ENCODE peak calls at places on chromosomes 2 and 18, in eight cellular contexts. T is Peyer's patch; S is PC-3; V is DND-41; O is kidney; P is neural progenitor cell; J is right cardiac atrium; N is CD4-positive, alpha-beta memory T cell. E is an unnamed sample. For H3K4me1, the result is how much of the 10 kb centered on the place peaks cover.

GRCh38 chr2:6864938-6865345 is 765 bp downstream of the CMPK2 start:
- DNase-seq in P (peak), S (no peak), N (no peak), O (peak), T (peak), V (no peak), J (peak), E (no peak)

GRCh38 chr2:78979380-78980238 is 45.9 kb upstream of the REG3G start:
- DNase-seq in N (no peak), J (peak), T (no peak), S (peak), O (no peak), P (peak), V (peak), E (peak)

GRCh38 chr2:128724547-128724946 is 405.9 kb upstream of the HS6ST1 start:
- DNase-seq in T (no peak), N (no peak), P (no peak), O (no peak), S (no peak), V (no peak), J (no peak), E (no peak)

GRCh38 chr2:212154392-212154791 is 384.2 kb downstream of the ERBB4 start:
- DNase-seq in P (no peak), S (no peak), V (no peak), N (no peak), O (no peak), J (no peak), T (no peak), E (no peak)

GRCh38 chr2:18671363-18671762 is 82.0 kb upstream of the NT5C1B start:
- DNase-seq in N (no peak), P (no peak), V (no peak), S (peak), T (no peak), J (no peak), O (no peak), E (no peak)

GRCh38 chr18:1270081-1270480 is 365.4 kb downstream of the ADCYAP1 start:
- DNase-seq in N (no peak), P (no peak), O (no peak), V (no peak), T (no peak), S (peak), J (no peak), E (no peak)

GRCh38 chr2:10022464-10022863 is 20.9 kb upstream of the KLF11 start:
- DNase-seq in S (no peak), P (no peak), T (no peak), V (no peak), J (no peak), O (peak), N (no peak), E (no peak)

GRCh38 chr2:221552282-221552681 is 19.8 kb downstream of the EPHA4 start:
- DNase-seq in T (no peak), O (no peak), P (no peak), N (no peak), J (no peak), S (no peak), V (no peak), E (no peak)

GRCh38 chr2:168649105-168649504 is 153.3 kb upstream of the NOSTRIN start:
- DNase-seq in J (peak), T (no peak), S (no peak), N (no peak), P (no peak), O (no peak), V (no peak), E (no peak)

GRCh38 chr2:200452377-200452776 is 57.5 kb downstream of the KCTD18 start:
- DNase-seq in J (no peak), N (no peak), V (no peak), P (no peak), T (no peak), O (no peak), S (no peak), E (no peak)

GRCh38 chr2:75865702-75866101 is 155.0 kb upstream of the GCFC2 start:
- DNase-seq in V (no peak), T (no peak), O (no peak), J (no peak), P (no peak), S (no peak), N (no peak), E (no peak)

GRCh38 chr2:187577310-187577709 is 23.1 kb upstream of the TFPI start:
- DNase-seq in J (no peak), S (peak), T (no peak), P (peak), O (no peak), V (no peak), N (no peak), E (no peak)

GRCh38 chr2:106960633-106961205 is 74.8 kb upstream of the ST6GAL2 start:
- DNase-seq in J (no peak), T (no peak), N (no peak), P (peak), O (no peak), V (no peak), S (no peak), E (peak)

GRCh38 chr2:232865165-232865564 is 4.9 kb upstream of the SNORC start:
- DNase-seq in O (no peak), T (no peak), S (no peak), N (no peak), V (no peak), J (no peak), P (no peak), E (no peak)

GRCh38 chr2:205903549-205904129 is 182.3 kb downstream of the INO80D start:
- DNase-seq in N (no peak), V (peak), T (peak), P (peak), O (no peak), S (peak), J (no peak), E (no peak)

GRCh38 chr2:65292095-65292378 is 64.4 kb downstream of the ACTR2 start:
- DNase-seq in P (no peak), V (no peak), S (no peak), N (no peak), J (no peak), T (no peak), O (no peak), E (no peak)

GRCh38 chr2:236334122-236334876 is 70.1 kb upstream of the ASB18 start:
- DNase-seq in P (no peak), N (no peak), V (no peak), J (peak), T (no peak), S (no peak), O (peak), E (no peak)

GRCh38 chr2:100292022-100292580 is 30.2 kb downstream of the LONRF2 start:
- DNase-seq in V (peak), J (no peak), T (no peak), P (peak), O (no peak), N (peak), S (peak), E (peak)

GRCh38 chr2:139217641-139218040 is 437.5 kb upstream of the NXPH2 start:
- DNase-seq in V (no peak), N (no peak), T (no peak), O (no peak), S (no peak), J (no peak), P (no peak), E (no peak)

GRCh38 chr18:59928201-59928600 is 28.4 kb downstream of the PMAIP1 start:
- DNase-seq in T (no peak), N (no peak), J (no peak), S (no peak), P (no peak), O (no peak), V (no peak), E (no peak)

GRCh38 chr18:40882468-40882867 is 1072.6 kb upstream of the PIK3C3 start:
- DNase-seq in S (no peak), V (no peak), P (no peak), J (peak), O (peak), N (no peak), T (no peak), E (no peak)

GRCh38 chr2:170856066-170856465 is 39.4 kb downstream of the GAD1 start:
- DNase-seq in T (no peak), P (no peak), V (no peak), S (no peak), O (no peak), N (no peak), J (no peak), E (no peak)

DNA sequence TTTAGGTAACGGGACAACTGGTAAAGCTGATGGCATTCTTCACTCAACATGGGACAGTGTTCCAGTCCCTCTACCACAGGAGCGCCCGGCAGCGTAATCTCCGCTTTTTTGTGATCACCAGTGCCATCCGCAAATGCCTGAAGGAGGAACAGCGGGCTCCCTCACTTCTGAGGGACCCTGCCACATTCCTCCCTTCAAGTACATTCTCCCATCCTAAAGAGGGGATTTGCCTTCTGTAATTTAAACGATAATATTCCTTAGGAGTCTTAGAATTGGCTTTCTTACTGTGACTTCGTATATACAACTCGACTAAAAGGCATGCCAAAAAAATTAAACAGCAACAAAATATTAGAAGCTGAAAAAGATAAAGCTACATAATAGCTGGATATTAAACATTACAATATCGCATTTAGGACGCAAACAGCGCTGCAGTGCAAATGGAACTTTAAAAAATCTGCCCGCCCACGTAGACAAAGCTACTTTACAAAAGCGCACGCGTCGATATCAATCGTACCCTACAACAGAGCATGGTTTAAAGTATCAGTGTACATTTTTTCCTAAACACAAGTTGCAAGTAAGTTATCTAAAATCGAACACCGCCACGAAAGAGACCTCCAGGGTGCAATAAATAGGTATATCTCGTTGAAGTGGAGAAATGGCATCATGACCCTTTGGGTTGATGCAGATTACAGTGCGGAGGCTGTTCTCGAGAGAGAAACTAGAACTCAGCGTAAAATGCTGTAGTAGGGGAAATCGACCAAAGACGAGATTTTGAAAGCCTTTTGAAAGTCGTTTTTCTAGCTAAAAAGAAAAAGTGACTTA is 2.3 kb upstream of the VSNL1 start:
- DNase-seq in V (no peak), J (peak), T (no peak), O (peak), S (no peak), P (peak), N (no peak), E (no peak)
- H3K4me3 ChIP-seq in V (no peak), J (peak), T (peak), O (peak), S (no peak), P (peak), N (no peak), E (peak)

DNA sequence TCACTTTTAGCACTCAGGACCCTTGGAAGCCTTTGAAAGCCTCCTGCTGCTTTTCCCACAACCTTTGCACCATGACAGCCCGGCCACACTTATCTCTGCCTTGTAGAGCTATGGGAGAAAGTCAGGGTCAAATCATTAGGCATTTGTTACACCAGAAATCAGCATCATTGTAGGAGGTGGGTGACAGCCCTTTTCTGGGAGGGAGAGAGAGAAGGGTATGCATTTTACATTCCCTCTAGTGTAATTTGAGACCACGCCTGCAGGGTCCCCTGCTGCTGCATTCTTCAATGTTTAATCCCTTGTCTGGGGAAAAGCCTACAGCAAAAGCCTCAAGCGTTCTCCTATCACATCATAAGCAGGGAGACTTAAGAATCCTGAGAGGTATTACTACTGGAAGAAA is 766.8 kb upstream of the FAM98A start:
- DNase-seq in S (no peak), T (no peak), P (peak), J (no peak), O (no peak), N (no peak), V (no peak), E (no peak)
- H3K27ac ChIP-seq in S (no peak), T (no peak), P (peak), J (no peak), O (no peak), N (no peak), V (no peak), E (no peak)

DNA sequence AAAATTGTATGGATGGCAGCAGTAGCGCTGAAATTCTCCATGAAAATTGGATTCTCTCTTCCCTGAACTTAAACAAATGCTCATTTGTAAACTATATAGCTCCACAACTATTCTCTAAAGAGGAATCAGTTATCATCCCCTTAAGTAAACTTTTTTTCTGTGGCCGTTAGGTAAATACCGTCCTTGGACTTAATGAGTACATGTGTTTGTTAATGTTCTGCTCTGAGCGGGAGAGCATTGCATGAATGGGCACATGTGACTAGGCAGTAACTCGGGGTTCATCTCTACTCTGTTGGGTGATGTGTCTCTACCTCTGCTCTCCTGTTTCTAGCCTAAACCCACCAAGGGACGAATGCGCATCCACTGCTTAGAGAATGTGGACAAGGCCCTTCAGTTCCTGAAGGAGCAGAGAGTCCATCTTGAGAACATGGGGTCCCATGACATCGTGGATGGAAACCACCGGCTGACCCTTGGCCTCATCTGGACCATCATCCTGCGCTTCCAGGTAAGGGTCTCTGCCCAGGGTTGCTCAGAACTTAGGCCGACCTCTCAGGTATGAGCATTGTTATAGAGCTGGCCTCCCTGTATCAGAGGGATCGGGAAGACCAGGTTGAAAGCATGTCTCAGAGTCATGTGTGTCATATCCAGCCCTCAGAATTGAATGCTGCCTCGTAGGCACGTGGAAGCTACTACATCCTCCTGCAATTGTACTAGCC is 111.5 kb upstream of the EML6 start:
- DNase-seq in V (no peak), T (no peak), S (no peak), P (no peak), N (no peak), O (no peak), J (no peak), E (no peak)
- H3K4me1 ChIP-seq in V (under half), T (under half), S (under half), P (under half), N (under half), O (under half), J (under half), E (under half)

GRCh38 chr2:105143467-105144127 is 97.9 kb upstream of the GPR45 start:
- DNase-seq in S (no peak), V (no peak), P (peak), O (peak), N (no peak), T (no peak), J (peak), E (no peak)
- H3K4me3 ChIP-seq in S (peak), V (no peak), P (peak), O (peak), N (no peak), T (peak), J (peak), E (no peak)

GRCh38 chr2:160752475-160753330 is 259.1 kb upstream of the RBMS1 start:
- DNase-seq in V (peak), J (no peak), N (no peak), P (no peak), O (no peak), S (peak), T (no peak), E (peak)
- H3K27ac ChIP-seq in V (no peak), J (no peak), N (no peak), P (no peak), O (no peak), S (peak), T (no peak), E (no peak)

GRCh38 chr2:176199902-176200301 is 11.4 kb downstream of the HOXD1 start:
- DNase-seq in O (no peak), N (no peak), T (no peak), S (no peak), J (no peak), V (no peak), P (no peak), E (no peak)
- H3K4me1 ChIP-seq in O (under half), N (under half), T (under half), S (under half), J (under half), V (under half), P (under half), E (under half)

DNA sequence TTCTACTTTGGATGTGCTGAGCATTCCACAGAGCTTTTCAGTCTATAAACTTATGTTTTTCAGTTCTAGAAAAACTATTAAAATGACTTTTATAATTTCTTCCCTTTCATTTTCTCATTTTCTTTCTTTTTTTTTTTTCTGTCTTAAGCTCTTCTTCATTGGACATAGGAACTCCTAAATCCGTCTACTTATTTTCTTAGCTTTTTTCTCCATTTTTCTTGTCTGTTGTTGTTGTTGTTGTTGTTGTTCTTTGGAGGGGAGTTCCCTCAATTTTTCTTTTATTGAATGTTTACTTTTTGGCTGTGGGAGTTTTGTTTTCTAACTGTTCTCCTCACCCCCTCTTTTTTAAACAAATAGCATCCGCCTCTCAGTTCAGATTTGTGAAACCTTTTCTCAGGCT is 7.9 kb downstream of the SOCS6 start:
- DNase-seq in P (no peak), J (no peak), S (no peak), V (no peak), T (no peak), N (no peak), O (no peak), E (no peak)
- H3K4me3 ChIP-seq in P (no peak), J (no peak), S (no peak), V (no peak), T (no peak), N (no peak), O (no peak), E (no peak)

GRCh38 chr18:28063181-28063790 is 113.6 kb downstream of the CDH2 start:
- DNase-seq in V (no peak), T (no peak), O (no peak), S (no peak), J (no peak), N (no peak), P (no peak), E (no peak)
- H3K27ac ChIP-seq in V (no peak), T (no peak), O (no peak), S (no peak), J (no peak), N (no peak), P (peak), E (peak)

DNA sequence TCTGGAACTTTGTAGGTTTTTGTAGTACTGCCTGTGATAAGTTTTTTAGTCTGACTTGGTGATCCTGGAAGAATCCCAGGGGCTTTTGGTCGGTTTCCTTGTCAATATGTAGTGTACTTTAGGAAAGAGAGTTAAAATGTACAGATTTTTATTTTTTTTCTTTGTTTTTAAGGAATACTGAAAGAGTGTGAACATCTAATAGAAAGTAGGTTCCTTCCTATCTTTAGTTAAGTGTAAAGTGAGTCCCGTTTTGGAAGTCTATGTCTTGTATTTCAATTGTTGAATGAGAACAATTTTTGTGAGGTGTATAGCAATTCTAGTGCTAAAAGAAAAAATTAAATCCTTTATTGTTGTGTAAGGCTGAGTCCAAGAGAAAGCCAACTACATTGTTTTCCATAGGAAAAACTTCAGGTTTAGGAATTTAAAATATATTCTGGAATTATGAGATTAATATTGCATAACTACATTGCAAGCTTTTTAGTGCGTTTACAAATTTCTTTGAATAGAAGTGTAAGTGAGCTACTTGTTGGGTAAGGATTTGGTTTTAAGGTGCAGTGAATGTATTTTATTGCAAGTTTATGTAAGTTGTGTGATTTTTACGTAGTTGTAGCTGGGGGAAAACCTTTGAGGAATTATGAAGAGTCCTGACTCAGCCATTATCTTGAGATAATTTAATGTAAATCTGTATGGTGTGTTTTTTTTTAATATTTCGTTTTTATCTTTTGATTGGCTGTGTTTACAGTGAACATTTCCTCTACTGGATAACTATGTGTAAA is 1.7 kb downstream of the VAPA start:
- DNase-seq in J (no peak), S (no peak), P (no peak), T (no peak), N (no peak), V (no peak), O (no peak), E (no peak)
- H3K4me1 ChIP-seq in J (under half), S (under half), P (under half), T (under half), N (half or more), V (half or more), O (under half), E (under half)